ENCODE peak calls at places on chromosomes 16 and 17, in four cellular contexts. One of them, this sample, is unnamed.
A peak's percentile ranks its signal among the peaks of the same experiment; 100 is the strongest.

GRCh38 chr17:77882481-77883212 is 75.9 kb upstream of the TNRC6C start:
- DNase-seq in ovary: no peak
- DNase-seq in HFFc6: no peak
- DNase-seq in stimulated activated CD4-positive, alpha-beta T cell treated with anti-CD3 and anti-CD28 coated beads, TNF-alpha, amount 100 ng/mL, for 24 hours: peak; percentile 50
- DNase-seq in this sample: peak; percentile 88

GRCh38 chr17:48561894-48562810 is 16.0 kb downstream of the HOXB4 start:
- DNase-seq in ovary: no peak
- DNase-seq in HFFc6: no peak
- DNase-seq in stimulated activated CD4-positive, alpha-beta T cell treated with anti-CD3 and anti-CD28 coated beads, TNF-alpha, amount 100 ng/mL, for 24 hours: no peak
- DNase-seq in this sample: no peak

GRCh38 chr16:57750796-57751538 is 15.4 kb downstream of the KATNB1 start:
- DNase-seq in ovary: no peak
- DNase-seq in HFFc6: no peak
- DNase-seq in stimulated activated CD4-positive, alpha-beta T cell treated with anti-CD3 and anti-CD28 coated beads, TNF-alpha, amount 100 ng/mL, for 24 hours: no peak
- DNase-seq in this sample: no peak

GRCh38 chr16:66886346-66886745 is 6.0 kb downstream of the PDP2 start:
- DNase-seq in ovary: no peak
- DNase-seq in HFFc6: peak; percentile 42
- DNase-seq in stimulated activated CD4-positive, alpha-beta T cell treated with anti-CD3 and anti-CD28 coated beads, TNF-alpha, amount 100 ng/mL, for 24 hours: no peak
- DNase-seq in this sample: no peak

GRCh38 chr17:8732406-8733065 is 12.1 kb downstream of the CCDC42 start:
- DNase-seq in ovary: no peak
- DNase-seq in HFFc6: no peak
- DNase-seq in stimulated activated CD4-positive, alpha-beta T cell treated with anti-CD3 and anti-CD28 coated beads, TNF-alpha, amount 100 ng/mL, for 24 hours: no peak
- DNase-seq in this sample: peak; percentile 38

GRCh38 chr16:6375471-6376075 is 957.1 kb upstream of the RBFOX1 start:
- DNase-seq in ovary: no peak
- DNase-seq in HFFc6: no peak
- DNase-seq in stimulated activated CD4-positive, alpha-beta T cell treated with anti-CD3 and anti-CD28 coated beads, TNF-alpha, amount 100 ng/mL, for 24 hours: no peak
- DNase-seq in this sample: no peak

GRCh38 chr17:33522623-33523022 is 229.5 kb upstream of the ASIC2 start:
- DNase-seq in ovary: no peak
- DNase-seq in HFFc6: no peak
- DNase-seq in stimulated activated CD4-positive, alpha-beta T cell treated with anti-CD3 and anti-CD28 coated beads, TNF-alpha, amount 100 ng/mL, for 24 hours: no peak
- DNase-seq in this sample: no peak

GRCh38 chr16:73176577-73177013 is 128.7 kb upstream of the ZFHX3 start:
- DNase-seq in ovary: no peak
- DNase-seq in HFFc6: peak; percentile 92
- DNase-seq in stimulated activated CD4-positive, alpha-beta T cell treated with anti-CD3 and anti-CD28 coated beads, TNF-alpha, amount 100 ng/mL, for 24 hours: no peak
- DNase-seq in this sample: peak; percentile 86

GRCh38 chr17:27495460-27495859 is 39.2 kb downstream of the KSR1 start:
- DNase-seq in ovary: no peak
- DNase-seq in HFFc6: no peak
- DNase-seq in stimulated activated CD4-positive, alpha-beta T cell treated with anti-CD3 and anti-CD28 coated beads, TNF-alpha, amount 100 ng/mL, for 24 hours: no peak
- DNase-seq in this sample: no peak

GRCh38 chr16:6558661-6559060 is 774.0 kb upstream of the RBFOX1 start:
- DNase-seq in ovary: no peak
- DNase-seq in HFFc6: no peak
- DNase-seq in stimulated activated CD4-positive, alpha-beta T cell treated with anti-CD3 and anti-CD28 coated beads, TNF-alpha, amount 100 ng/mL, for 24 hours: no peak
- DNase-seq in this sample: no peak

GRCh38 chr17:8087075-8087941 is at the start of gene ALOX12B:
- DNase-seq in ovary: no peak
- DNase-seq in HFFc6: no peak
- DNase-seq in stimulated activated CD4-positive, alpha-beta T cell treated with anti-CD3 and anti-CD28 coated beads, TNF-alpha, amount 100 ng/mL, for 24 hours: no peak
- DNase-seq in this sample: no peak

GRCh38 chr17:13822671-13823070 is 220.9 kb upstream of the HS3ST3A1 start:
- DNase-seq in ovary: no peak
- DNase-seq in HFFc6: no peak
- DNase-seq in stimulated activated CD4-positive, alpha-beta T cell treated with anti-CD3 and anti-CD28 coated beads, TNF-alpha, amount 100 ng/mL, for 24 hours: no peak
- DNase-seq in this sample: no peak